ENCODE peak calls at places on chromosomes 16 and 17, in ten cellular contexts. W is CD4-positive, alpha-beta T cell; J is neural progenitor cell; X is H9; Y is DND-41; K is psoas muscle; B is GM12878; F is uterus; T is BJ; V is thoracic aorta. Q is an unnamed sample. For H3K27me3, the result is how much of the 10 kb centered on the place peaks cover.

GRCh38 chr16:78742501-78743283 is 643.2 kb downstream of the WWOX start:
- DNase-seq in Y (peak), T (no peak), V (no peak), J (no peak), K (peak), W (peak), F (no peak), X (no peak), B (peak), Q (peak)

GRCh38 chr17:58277107-58277506 is 3.6 kb downstream of the MPO start:
- DNase-seq in V (no peak), K (no peak), W (no peak), J (peak), Y (peak), T (no peak), F (no peak), X (no peak), B (no peak), Q (no peak)

GRCh38 chr16:89456412-89456811 is 33.9 kb downstream of the ANKRD11 start:
- DNase-seq in F (no peak), W (no peak), K (no peak), X (no peak), B (no peak), Y (no peak), V (no peak), T (no peak), J (no peak), Q (no peak)

GRCh38 chr16:52350031-52350430 is 196.9 kb downstream of the TOX3 start:
- DNase-seq in K (no peak), B (no peak), Y (no peak), J (no peak), W (no peak), X (no peak), F (no peak), T (no peak), V (no peak), Q (no peak)

GRCh38 chr16:55369151-55369550 is 45.1 kb downstream of the IRX6 start:
- DNase-seq in X (no peak), T (no peak), F (no peak), Y (no peak), W (no peak), K (no peak), J (no peak), B (no peak), V (no peak), Q (no peak)

GRCh38 chr17:39935896-39936295 is 8.4 kb downstream of the LRRC3C start:
- DNase-seq in K (no peak), J (no peak), F (no peak), W (no peak), X (no peak), Y (no peak), T (no peak), V (no peak), B (no peak), Q (no peak)

GRCh38 chr16:73711441-73712080 is 585.1 kb upstream of the PSMD7 start:
- DNase-seq in J (no peak), F (no peak), W (no peak), T (no peak), X (peak), K (no peak), Y (no peak), V (no peak), B (no peak), Q (no peak)

GRCh38 chr16:2484898-2485508 is 10.1 kb downstream of the TBC1D24 start:
- DNase-seq in B (no peak), W (no peak), V (no peak), Y (no peak), X (no peak), K (no peak), J (no peak), F (no peak), T (no peak), Q (no peak)

GRCh38 chr17:72063262-72063661 is 57.6 kb upstream of the SOX9 start:
- DNase-seq in V (no peak), F (no peak), T (no peak), J (no peak), Y (no peak), B (no peak), W (no peak), K (no peak), X (no peak), Q (no peak)

GRCh38 chr17:5582177-5582885 is 2.0 kb downstream of the NLRP1 start:
- DNase-seq in X (no peak), J (no peak), T (no peak), W (peak), B (no peak), Y (no peak), K (no peak), V (no peak), F (no peak), Q (no peak)

GRCh38 chr17:49756805-49757496 is 7.0 kb downstream of the FAM117A start:
- DNase-seq in V (no peak), F (no peak), X (no peak), J (no peak), Y (no peak), B (no peak), W (no peak), K (no peak), T (no peak), Q (no peak)

GRCh38 chr17:69972251-69972650 is 102.8 kb upstream of the KCNJ16 start:
- DNase-seq in W (no peak), Y (no peak), F (no peak), B (no peak), K (no peak), T (no peak), V (no peak), X (no peak), J (no peak), Q (no peak)

GRCh38 chr17:13601776-13602551 is at the start of gene HS3ST3A1:
- DNase-seq in T (no peak), V (no peak), F (peak), X (peak), Y (no peak), K (peak), B (no peak), J (peak), W (no peak), Q (no peak)

GRCh38 chr17:61403846-61404701 is 4.4 kb downstream of the TBX2 start:
- DNase-seq in F (no peak), Y (no peak), B (no peak), J (peak), K (peak), V (no peak), T (no peak), X (peak), W (no peak), Q (no peak)
- H3K27me3 ChIP-seq in F (under half), Y (under half), B (under half), J (half or more), K (under half), V (under half), T (under half), X (half or more), W (half or more), Q (half or more)

GRCh38 chr16:12558641-12559040 is 245.0 kb downstream of the CPPED1 start:
- DNase-seq in X (no peak), F (no peak), J (no peak), W (no peak), B (no peak), Y (no peak), T (no peak), V (no peak), K (no peak), Q (no peak)
- TF ChIP-seq CTCF in X (no peak), F (no peak), J (no peak), W (no peak), B (no peak), Y (peak), T (no peak), V (no peak), K (no peak), Q (no peak)

DNA sequence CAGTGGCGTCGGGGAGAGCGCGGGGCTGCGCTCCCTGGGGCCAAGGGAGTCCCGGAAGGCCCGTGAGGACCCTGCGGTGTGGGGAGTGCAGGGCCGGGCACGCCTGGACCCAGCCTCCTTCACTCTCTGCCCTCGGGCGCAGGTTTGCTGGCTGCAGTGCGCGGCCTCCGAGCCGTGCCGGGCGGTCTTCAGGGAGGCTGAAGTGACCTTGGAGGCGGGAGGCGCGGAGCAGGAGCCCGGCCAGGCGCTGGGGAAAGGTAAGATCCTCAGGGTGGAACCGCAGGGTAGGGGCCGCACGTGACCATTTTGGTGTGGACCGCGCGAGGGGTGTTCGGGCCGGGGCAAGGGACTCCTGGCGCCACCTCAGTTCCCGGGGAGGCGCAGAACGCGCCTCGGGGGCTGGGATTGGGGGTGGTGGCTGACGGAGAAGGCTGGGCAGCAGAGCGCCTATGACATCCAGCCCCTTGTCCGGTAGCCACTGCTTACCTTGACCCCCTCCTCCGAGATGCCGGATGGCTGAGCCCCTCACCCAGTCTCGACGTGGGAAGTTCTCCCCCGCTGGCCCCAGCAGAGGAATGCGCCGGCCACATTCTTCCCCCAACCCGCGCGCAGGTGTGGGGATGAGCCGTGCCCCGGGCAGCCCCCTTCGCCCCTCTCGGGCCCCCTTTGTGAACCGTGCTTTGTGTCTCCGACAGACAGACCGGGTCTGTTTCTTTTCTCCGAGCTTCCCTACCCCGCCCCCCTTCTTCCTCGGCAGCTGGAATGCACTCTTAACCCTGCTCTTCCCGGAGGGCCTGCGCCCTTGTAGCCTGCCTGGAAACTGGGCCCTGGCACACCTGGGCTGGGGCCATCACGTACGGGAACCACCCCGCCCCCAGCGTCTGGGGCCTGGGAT is 631 bp downstream of the CDH3 start:
- DNase-seq in T (no peak), J (peak), B (no peak), K (no peak), X (peak), F (peak), W (no peak), V (no peak), Y (no peak), Q (no peak)
- H3K27me3 ChIP-seq in T (under half), J (under half), B (under half), K (under half), X (under half), F (under half), W (half or more), V (under half), Y (under half), Q (under half)

GRCh38 chr17:36148559-36149295 is 27.7 kb downstream of the TBC1D3B start:
- DNase-seq in Y (peak), F (peak), V (no peak), X (peak), W (peak), T (no peak), B (peak), K (peak), J (peak), Q (peak)

GRCh38 chr17:36151891-36152638 is 24.4 kb downstream of the TBC1D3B start:
- DNase-seq in T (no peak), B (no peak), Y (no peak), V (no peak), X (no peak), F (no peak), J (no peak), W (no peak), K (no peak), Q (no peak)

GRCh38 chr17:36153887-36154576 is 22.4 kb downstream of the TBC1D3B start:
- DNase-seq in V (no peak), F (no peak), J (no peak), B (no peak), K (no peak), X (no peak), T (no peak), Y (no peak), W (no peak), Q (no peak)

GRCh38 chr17:36149296-36149820 is 27.1 kb downstream of the TBC1D3B start:
- DNase-seq in T (peak), V (peak), B (no peak), Y (no peak), K (peak), F (peak), W (no peak), J (no peak), X (no peak), Q (no peak)

GRCh38 chr17:36152639-36153120 is 23.8 kb downstream of the TBC1D3B start:
- DNase-seq in W (no peak), V (no peak), T (no peak), B (no peak), X (no peak), K (no peak), F (no peak), Y (no peak), J (no peak), Q (no peak)
- TF ChIP-seq CTCF in W (no peak), V (no peak), T (no peak), B (no peak), X (no peak), K (no peak), F (no peak), Y (no peak), J (peak), Q (no peak)